ENCODE peak calls at places on chromosomes 16 and 17, in eight cellular contexts. One of them, this sample, is unnamed.

GRCh38 chr17:22217135-22217534 is 524.8 kb downstream of the KCNJ18 start:
- DNase-seq in testis: no peak
- DNase-seq in lower lobe of right lung: no peak
- DNase-seq in body of pancreas: no peak
- DNase-seq in hepatocyte: no peak
- DNase-seq in adrenal gland: no peak
- DNase-seq in A549: no peak
- DNase-seq in SK-N-SH: peak; percentile 44
- DNase-seq in this sample: no peak

GRCh38 chr16:81446318-81447275 is 2.0 kb downstream of the CMIP start:
- DNase-seq in testis: no peak
- DNase-seq in hepatocyte: peak; percentile 52
- DNase-seq in body of pancreas: peak; percentile 52
- DNase-seq in lower lobe of right lung: no peak
- DNase-seq in A549: peak; percentile 82
- DNase-seq in SK-N-SH: peak; percentile 55
- DNase-seq in adrenal gland: peak; percentile 58
- DNase-seq in this sample: no peak

GRCh38 chr17:49612721-49613120 is 37.0 kb downstream of the NXPH3 start:
- DNase-seq in A549: no peak
- DNase-seq in SK-N-SH: no peak
- DNase-seq in body of pancreas: no peak
- DNase-seq in lower lobe of right lung: no peak
- DNase-seq in adrenal gland: no peak
- DNase-seq in hepatocyte: no peak
- DNase-seq in testis: no peak
- DNase-seq in this sample: no peak

GRCh38 chr16:50606431-50607050 is 58.3 kb downstream of the NKD1 start:
- DNase-seq in adrenal gland: no peak
- DNase-seq in hepatocyte: no peak
- DNase-seq in body of pancreas: no peak
- DNase-seq in A549: no peak
- DNase-seq in lower lobe of right lung: no peak
- DNase-seq in SK-N-SH: no peak
- DNase-seq in testis: no peak
- DNase-seq in this sample: no peak

GRCh38 chr16:78505544-78506371 is 406.3 kb downstream of the WWOX start:
- DNase-seq in adrenal gland: peak; percentile 33
- DNase-seq in hepatocyte: peak; percentile 23
- DNase-seq in A549: no peak
- DNase-seq in body of pancreas: peak; percentile 40
- DNase-seq in testis: peak; percentile 86
- DNase-seq in lower lobe of right lung: peak; percentile 52
- DNase-seq in SK-N-SH: no peak
- DNase-seq in this sample: peak; percentile 34

GRCh38 chr17:40510328-40510648 is 8.9 kb upstream of the TNS4 start:
- DNase-seq in body of pancreas: no peak
- DNase-seq in testis: no peak
- DNase-seq in adrenal gland: peak; percentile 50
- DNase-seq in lower lobe of right lung: no peak
- DNase-seq in hepatocyte: no peak
- DNase-seq in A549: peak; percentile 96
- DNase-seq in SK-N-SH: no peak
- DNase-seq in this sample: no peak

GRCh38 chr17:33260638-33261037 is 32.5 kb downstream of the ASIC2 start:
- DNase-seq in SK-N-SH: no peak
- DNase-seq in body of pancreas: no peak
- DNase-seq in hepatocyte: no peak
- DNase-seq in adrenal gland: no peak
- DNase-seq in testis: no peak
- DNase-seq in A549: no peak
- DNase-seq in lower lobe of right lung: no peak
- DNase-seq in this sample: no peak

GRCh38 chr16:50273888-50274770 is 7.8 kb downstream of the ADCY7 start:
- DNase-seq in lower lobe of right lung: peak; percentile 74
- DNase-seq in hepatocyte: no peak
- DNase-seq in A549: no peak
- DNase-seq in SK-N-SH: no peak
- DNase-seq in adrenal gland: no peak
- DNase-seq in body of pancreas: no peak
- DNase-seq in testis: no peak
- DNase-seq in this sample: no peak

GRCh38 chr17:82565551-82565950 is 46.0 kb downstream of the FOXK2 start:
- DNase-seq in SK-N-SH: no peak
- DNase-seq in A549: no peak
- DNase-seq in adrenal gland: no peak
- DNase-seq in body of pancreas: no peak
- DNase-seq in hepatocyte: no peak
- DNase-seq in lower lobe of right lung: peak; percentile 10
- DNase-seq in testis: no peak
- DNase-seq in this sample: no peak

GRCh38 chr17:60155427-60155814 is 5.6 kb downstream of the CA4 start:
- DNase-seq in testis: no peak
- DNase-seq in adrenal gland: no peak
- DNase-seq in lower lobe of right lung: peak; percentile 4
- DNase-seq in SK-N-SH: no peak
- DNase-seq in A549: no peak
- DNase-seq in body of pancreas: no peak
- DNase-seq in hepatocyte: no peak
- DNase-seq in this sample: no peak

GRCh38 chr17:38911081-38911730 is 14.2 kb upstream of the LASP1NB start:
- DNase-seq in SK-N-SH: no peak
- DNase-seq in adrenal gland: no peak
- DNase-seq in body of pancreas: peak; percentile 9
- DNase-seq in lower lobe of right lung: peak; percentile 41
- DNase-seq in hepatocyte: no peak
- DNase-seq in testis: no peak
- DNase-seq in A549: no peak
- DNase-seq in this sample: peak; percentile 28

GRCh38 chr17:57350266-57350665 is 93.9 kb downstream of the MSI2 start:
- DNase-seq in SK-N-SH: no peak
- DNase-seq in A549: no peak
- DNase-seq in hepatocyte: no peak
- DNase-seq in adrenal gland: no peak
- DNase-seq in body of pancreas: no peak
- DNase-seq in lower lobe of right lung: no peak
- DNase-seq in testis: peak; percentile 77
- DNase-seq in this sample: no peak

GRCh38 chr17:33338242-33338641 is 45.1 kb upstream of the ASIC2 start:
- DNase-seq in A549: no peak
- DNase-seq in hepatocyte: no peak
- DNase-seq in testis: no peak
- DNase-seq in body of pancreas: no peak
- DNase-seq in adrenal gland: no peak
- DNase-seq in SK-N-SH: no peak
- DNase-seq in lower lobe of right lung: no peak
- DNase-seq in this sample: no peak

GRCh38 chr16:57757326-57757786 is 21.8 kb downstream of the KATNB1 start:
- DNase-seq in testis: peak; percentile 90
- DNase-seq in body of pancreas: peak; percentile 91
- DNase-seq in adrenal gland: peak; percentile 90
- DNase-seq in lower lobe of right lung: peak; percentile 90
- DNase-seq in SK-N-SH: peak; percentile 97
- DNase-seq in A549: peak; percentile 83
- DNase-seq in hepatocyte: peak; percentile 87
- DNase-seq in this sample: peak; percentile 89

GRCh38 chr17:8360260-8360659 is 16.2 kb downstream of the KRABD2 start:
- DNase-seq in SK-N-SH: no peak
- DNase-seq in A549: no peak
- DNase-seq in adrenal gland: no peak
- DNase-seq in hepatocyte: no peak
- DNase-seq in body of pancreas: no peak
- DNase-seq in testis: no peak
- DNase-seq in lower lobe of right lung: no peak
- DNase-seq in this sample: no peak

GRCh38 chr17:48002920-48003685 is 32.2 kb downstream of the CDK5RAP3 start:
- DNase-seq in hepatocyte: peak; percentile 50
- DNase-seq in lower lobe of right lung: no peak
- DNase-seq in SK-N-SH: peak; percentile 86
- DNase-seq in testis: no peak
- DNase-seq in adrenal gland: peak; percentile 36
- DNase-seq in A549: no peak
- DNase-seq in body of pancreas: no peak
- DNase-seq in this sample: no peak

GRCh38 chr17:82804442-82805191 is 35.2 kb downstream of the ZNF750 start:
- DNase-seq in A549: no peak
- DNase-seq in body of pancreas: no peak
- DNase-seq in lower lobe of right lung: no peak
- DNase-seq in hepatocyte: no peak
- DNase-seq in adrenal gland: no peak
- DNase-seq in testis: peak; percentile 86
- DNase-seq in SK-N-SH: no peak
- DNase-seq in this sample: no peak

GRCh38 chr17:40371261-40371929 is 6.9 kb upstream of the GJD3 start:
- DNase-seq in A549: peak; percentile 70
- DNase-seq in hepatocyte: no peak
- DNase-seq in adrenal gland: no peak
- DNase-seq in lower lobe of right lung: no peak
- DNase-seq in body of pancreas: no peak
- DNase-seq in testis: no peak
- DNase-seq in SK-N-SH: peak; percentile 52
- DNase-seq in this sample: no peak

GRCh38 chr16:72221216-72221995 is 49.5 kb upstream of the PMFBP1 start:
- DNase-seq in adrenal gland: no peak
- DNase-seq in A549: no peak
- DNase-seq in lower lobe of right lung: no peak
- DNase-seq in body of pancreas: no peak
- DNase-seq in testis: no peak
- DNase-seq in hepatocyte: no peak
- DNase-seq in SK-N-SH: no peak
- DNase-seq in this sample: no peak

GRCh38 chr16:86222965-86223551 is 287.3 kb upstream of the FOXF1 start:
- DNase-seq in SK-N-SH: no peak
- DNase-seq in lower lobe of right lung: no peak
- DNase-seq in body of pancreas: no peak
- DNase-seq in hepatocyte: peak; percentile 44
- DNase-seq in testis: no peak
- DNase-seq in adrenal gland: no peak
- DNase-seq in A549: no peak
- DNase-seq in this sample: no peak

GRCh38 chr17:72266099-72266852 is 145.5 kb downstream of the SOX9 start:
- DNase-seq in testis: no peak
- DNase-seq in A549: no peak
- DNase-seq in SK-N-SH: peak; percentile 19
- DNase-seq in hepatocyte: no peak
- DNase-seq in lower lobe of right lung: no peak
- DNase-seq in adrenal gland: no peak
- DNase-seq in body of pancreas: no peak
- DNase-seq in this sample: no peak

GRCh38 chr17:31390748-31391495 is 553 bp upstream of the RAB11FIP4 start:
- DNase-seq in adrenal gland: no peak
- DNase-seq in testis: peak; percentile 14
- DNase-seq in A549: no peak
- DNase-seq in SK-N-SH: no peak
- DNase-seq in hepatocyte: no peak
- DNase-seq in body of pancreas: no peak
- DNase-seq in lower lobe of right lung: no peak
- DNase-seq in this sample: no peak

GRCh38 chr17:65629234-65629690 is 67.8 kb upstream of the AXIN2 start:
- DNase-seq in testis: no peak
- DNase-seq in adrenal gland: no peak
- DNase-seq in body of pancreas: no peak
- DNase-seq in lower lobe of right lung: no peak
- DNase-seq in hepatocyte: no peak
- DNase-seq in SK-N-SH: no peak
- DNase-seq in A549: no peak
- DNase-seq in this sample: peak; percentile 24

DNA sequence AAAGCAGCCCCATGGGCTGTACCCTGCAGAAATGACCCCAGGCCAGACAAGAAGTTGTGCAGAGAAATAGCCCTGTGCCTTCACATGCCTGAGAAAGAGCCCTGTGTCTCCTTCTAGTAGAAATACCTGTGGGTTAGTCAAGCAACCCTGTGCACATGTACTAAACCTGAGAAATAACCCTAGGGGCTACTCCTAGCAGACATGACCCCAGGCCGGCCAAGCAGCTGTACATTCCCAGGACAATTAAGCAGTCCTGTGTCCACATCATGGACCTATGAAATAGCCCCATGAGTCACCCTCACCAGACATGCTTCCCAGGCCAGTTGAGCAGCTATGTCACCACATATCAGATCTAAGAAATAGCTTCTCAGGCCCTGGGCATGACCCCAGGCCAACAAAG is 519.7 kb upstream of the CA10 start:
- DNase-seq in SK-N-SH: no peak
- DNase-seq in body of pancreas: no peak
- DNase-seq in adrenal gland: no peak
- DNase-seq in testis: no peak
- DNase-seq in hepatocyte: no peak
- DNase-seq in A549: no peak
- DNase-seq in lower lobe of right lung: no peak
- DNase-seq in this sample: peak; percentile 69
- H3K9me3 ChIP-seq in SK-N-SH: peaks cover 14% of the 10 kb centered on the region
- H3K9me3 ChIP-seq in body of pancreas: no peaks in the 10 kb centered on the region
- H3K9me3 ChIP-seq in adrenal gland: no peaks in the 10 kb centered on the region
- H3K9me3 ChIP-seq in testis: no peaks in the 10 kb centered on the region
- H3K9me3 ChIP-seq in hepatocyte: no peaks in the 10 kb centered on the region
- H3K9me3 ChIP-seq in A549: peaks cover 4% of the 10 kb centered on the region
- H3K9me3 ChIP-seq in lower lobe of right lung: peaks cover 16% of the 10 kb centered on the region
- H3K9me3 ChIP-seq in this sample: peaks cover 11% of the 10 kb centered on the region

GRCh38 chr16:9105189-9105588 is 13.7 kb downstream of the HAPSTR1 start:
- DNase-seq in adrenal gland: no peak
- DNase-seq in hepatocyte: no peak
- DNase-seq in lower lobe of right lung: no peak
- DNase-seq in A549: no peak
- DNase-seq in testis: no peak
- DNase-seq in SK-N-SH: no peak
- DNase-seq in body of pancreas: no peak
- DNase-seq in this sample: no peak
- H3K4me1 ChIP-seq in adrenal gland: peaks cover 27% of the 10 kb centered on the region
- H3K4me1 ChIP-seq in hepatocyte: peaks cover 26% of the 10 kb centered on the region
- H3K4me1 ChIP-seq in lower lobe of right lung: peaks cover 95% of the 10 kb centered on the region
- H3K4me1 ChIP-seq in A549: peaks cover 54% of the 10 kb centered on the region
- H3K4me1 ChIP-seq in testis: peaks cover 31% of the 10 kb centered on the region
- H3K4me1 ChIP-seq in SK-N-SH: peaks cover 13% of the 10 kb centered on the region
- H3K4me1 ChIP-seq in body of pancreas: peaks cover 95% of the 10 kb centered on the region
- H3K4me1 ChIP-seq in this sample: no peaks in the 10 kb centered on the region

DNA sequence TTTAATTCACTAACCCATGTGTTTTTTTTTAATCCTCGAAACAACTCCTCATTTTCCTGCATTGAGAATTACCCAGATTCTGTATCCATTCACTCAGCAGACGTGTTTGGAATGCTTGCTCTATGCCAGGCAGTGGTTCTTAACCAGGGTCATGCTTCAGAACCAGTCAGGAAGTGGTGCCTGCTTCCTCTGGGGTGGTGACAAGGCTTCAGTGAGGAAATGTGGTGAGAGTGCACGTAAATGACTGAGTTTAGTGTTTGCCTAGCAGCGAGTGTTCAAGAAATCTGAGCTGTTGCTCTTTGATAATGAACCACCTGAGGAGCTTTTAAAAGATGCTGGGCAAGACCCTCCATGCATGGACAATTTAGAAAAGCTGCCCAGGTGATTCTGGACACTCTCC is 9.9 kb downstream of the ZFP90 start:
- DNase-seq in body of pancreas: no peak
- DNase-seq in testis: no peak
- DNase-seq in A549: no peak
- DNase-seq in lower lobe of right lung: no peak
- DNase-seq in hepatocyte: no peak
- DNase-seq in SK-N-SH: no peak
- DNase-seq in adrenal gland: no peak
- DNase-seq in this sample: no peak
- H3K9me3 ChIP-seq in body of pancreas: no peaks in the 10 kb centered on the region
- H3K9me3 ChIP-seq in testis: no peaks in the 10 kb centered on the region
- H3K9me3 ChIP-seq in A549: peaks cover 81% of the 10 kb centered on the region
- H3K9me3 ChIP-seq in lower lobe of right lung: peaks cover 44% of the 10 kb centered on the region
- H3K9me3 ChIP-seq in hepatocyte: peaks cover 16% of the 10 kb centered on the region
- H3K9me3 ChIP-seq in SK-N-SH: peaks cover 12% of the 10 kb centered on the region
- H3K9me3 ChIP-seq in adrenal gland: no peaks in the 10 kb centered on the region
- H3K9me3 ChIP-seq in this sample: peaks cover 7% of the 10 kb centered on the region

GRCh38 chr16:88691129-88691813 is 5.0 kb upstream of the SNAI3 start:
- DNase-seq in adrenal gland: no peak
- DNase-seq in body of pancreas: no peak
- DNase-seq in hepatocyte: no peak
- DNase-seq in testis: no peak
- DNase-seq in SK-N-SH: no peak
- DNase-seq in A549: no peak
- DNase-seq in lower lobe of right lung: peak; percentile 49
- DNase-seq in this sample: no peak
- H3K4me1 ChIP-seq in adrenal gland: peaks cover 6% of the 10 kb centered on the region
- H3K4me1 ChIP-seq in body of pancreas: peaks cover 23% of the 10 kb centered on the region
- H3K4me1 ChIP-seq in hepatocyte: peaks cover 20% of the 10 kb centered on the region
- H3K4me1 ChIP-seq in testis: peaks cover 10% of the 10 kb centered on the region
- H3K4me1 ChIP-seq in SK-N-SH: peaks cover 7% of the 10 kb centered on the region
- H3K4me1 ChIP-seq in A549: peaks cover 4% of the 10 kb centered on the region
- H3K4me1 ChIP-seq in lower lobe of right lung: peaks cover 40% of the 10 kb centered on the region
- H3K4me1 ChIP-seq in this sample: peaks cover 21% of the 10 kb centered on the region